ENCODE peak calls at places on chromosome 12, in six cellular contexts. Q, C, A, X, O and D are unnamed samples.

GRCh38 chr12:8687846-8688601 is 9.8 kb upstream of the RIMKLB start:
- DNase-seq in X (peak; percentile 32), C (no peak), A (peak; percentile 82), Q (peak; percentile 56), O (peak; percentile 76), D (peak; percentile 31)

GRCh38 chr12:56198836-56199235 is 9.6 kb upstream of the SMARCC2 start:
- DNase-seq in Q (no peak), A (peak; percentile 18), O (no peak), X (no peak), C (no peak), D (no peak)

GRCh38 chr12:66965613-66966012 is 286.7 kb upstream of the GRIP1 start:
- DNase-seq in Q (no peak), X (no peak), A (no peak), O (no peak), C (no peak), D (no peak)

GRCh38 chr12:66514581-66514980 is 164.3 kb downstream of the GRIP1 start:
- DNase-seq in X (no peak), O (no peak), Q (no peak), A (no peak), C (no peak), D (no peak)

GRCh38 chr12:64780531-64781373 is 21.5 kb upstream of the GNS start:
- DNase-seq in O (peak; percentile 33), Q (peak; percentile 74), A (no peak), X (no peak), C (no peak), D (peak; percentile 71)

GRCh38 chr12:76611533-76611932 is 52.0 kb upstream of the OSBPL8 start:
- DNase-seq in A (peak; percentile 93), O (peak; percentile 57), Q (no peak), X (no peak), C (no peak), D (no peak)

GRCh38 chr12:65948320-65949008 is 124.2 kb downstream of the HMGA2 start:
- DNase-seq in O (peak; percentile 63), A (peak; percentile 96), Q (peak; percentile 51), X (peak; percentile 66), C (no peak), D (no peak)

GRCh38 chr12:41552507-41553047 is 364.5 kb downstream of the PDZRN4 start:
- DNase-seq in O (no peak), C (no peak), A (no peak), Q (no peak), X (no peak), D (no peak)

GRCh38 chr12:22190-22529 is 44.4 kb upstream of the IQSEC3 start:
- DNase-seq in X (no peak), O (no peak), A (no peak), Q (no peak), C (no peak), D (no peak)

GRCh38 chr12:25698782-25699181 is 145.7 kb upstream of the LMNTD1 start:
- DNase-seq in O (no peak), Q (no peak), C (no peak), A (no peak), X (no peak), D (no peak)

GRCh38 chr12:79935624-79936040 is 735 bp upstream of the PPP1R12A start:
- DNase-seq in C (no peak), Q (no peak), O (no peak), A (peak; percentile 39), X (no peak), D (no peak)

GRCh38 chr12:77696183-77696582 is 134.5 kb upstream of the NAV3 start:
- DNase-seq in O (no peak), Q (no peak), C (no peak), X (no peak), A (no peak), D (no peak)

GRCh38 chr12:94585624-94586023 is 64.7 kb downstream of the TMCC3 start:
- DNase-seq in Q (no peak), C (no peak), A (no peak), O (no peak), X (no peak), D (peak; percentile 93)

GRCh38 chr12:32598688-32599087 is 80.4 kb upstream of the DNM1L start:
- DNase-seq in A (no peak), X (no peak), O (no peak), Q (no peak), C (no peak), D (no peak)

GRCh38 chr12:69284131-69284530 is 44.8 kb downstream of the CPSF6 start:
- DNase-seq in Q (peak; percentile 74), A (peak; percentile 70), X (peak; percentile 68), C (no peak), O (peak; percentile 79), D (peak; percentile 46)

GRCh38 chr12:47885012-47885501 is 19.7 kb downstream of the VDR start:
- DNase-seq in Q (no peak), C (no peak), A (no peak), O (no peak), X (no peak), D (no peak)

DNA sequence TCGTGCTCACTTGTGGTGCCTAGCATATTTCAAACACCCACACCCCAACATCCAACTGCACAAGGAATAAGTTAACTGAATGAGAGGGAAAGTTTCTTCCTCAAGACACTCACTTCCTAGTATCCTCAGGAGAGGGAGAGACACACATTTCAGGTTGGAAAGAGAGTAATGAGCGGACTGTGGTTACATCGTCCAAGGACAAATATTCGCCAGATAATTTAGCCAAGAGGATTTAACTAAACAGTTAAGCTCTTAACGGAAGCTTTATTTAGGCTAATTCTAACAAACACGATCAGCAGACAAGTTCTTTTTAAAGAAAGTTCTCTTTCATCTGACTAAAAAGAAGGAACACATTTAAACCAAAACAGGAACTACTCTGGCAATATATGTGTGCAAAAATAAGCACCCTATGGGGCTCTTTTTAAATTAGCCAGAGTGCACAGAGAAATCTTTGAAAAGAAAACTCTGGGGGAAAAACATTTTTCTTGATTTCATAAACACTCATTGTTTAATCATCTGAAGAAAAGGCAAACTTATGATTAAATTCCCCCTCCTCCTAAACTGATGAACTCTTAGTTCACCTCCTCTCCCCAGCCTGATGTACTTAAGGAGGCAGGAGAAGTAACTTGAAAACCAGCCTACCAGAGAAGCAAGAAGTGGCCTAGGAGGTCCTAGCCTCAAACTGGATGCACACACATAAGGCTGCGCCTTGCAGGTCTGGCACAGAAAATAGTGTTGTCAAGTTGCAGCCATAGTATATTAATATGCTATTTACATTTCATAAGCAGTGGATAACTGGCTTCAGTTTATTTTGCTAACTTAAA is 13.3 kb upstream of the BTG1 start:
- DNase-seq in C (no peak), O (no peak), Q (no peak), X (no peak), A (no peak), D (no peak)
- H3K27ac ChIP-seq in C (peak overlapping the region; percentile 57), O (peak overlapping the region; percentile 12), Q (no peak overlapping the region), X (peak overlapping the region; percentile 10), A (no peak overlapping the region), D (peak overlapping the region; percentile 17)

GRCh38 chr12:53198470-53199110 is 8.5 kb downstream of the ITGB7 start:
- DNase-seq in C (no peak), X (no peak), Q (no peak), A (no peak), O (no peak), D (no peak)

GRCh38 chr12:53201170-53201541 is 5.9 kb downstream of the ITGB7 start:
- DNase-seq in Q (no peak), C (no peak), O (no peak), A (peak; percentile 49), X (no peak), D (no peak)

GRCh38 chr12:53200458-53201169 is 6.4 kb downstream of the ITGB7 start:
- DNase-seq in X (no peak), C (no peak), A (no peak), Q (no peak), O (no peak), D (no peak)

GRCh38 chr12:53199700-53200099 is 7.4 kb downstream of the ITGB7 start:
- DNase-seq in Q (no peak), X (no peak), O (no peak), C (no peak), A (no peak), D (no peak)

DNA sequence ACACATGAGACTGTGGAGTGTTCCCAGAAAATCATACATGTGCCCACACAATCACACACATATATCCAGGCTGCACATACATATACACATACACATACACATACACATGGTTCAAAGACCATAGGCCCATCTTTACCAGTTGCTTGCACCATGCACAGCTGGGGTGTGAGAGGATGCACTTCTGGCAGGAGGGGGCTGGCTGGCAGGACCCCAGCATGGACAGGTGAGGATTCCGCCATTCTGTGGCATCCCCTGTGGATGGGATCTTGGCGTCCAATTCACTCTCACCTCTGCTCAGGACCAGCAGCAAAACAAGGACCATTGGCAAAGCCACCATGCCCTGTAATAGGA is 7.0 kb downstream of the ITGB7 start:
- DNase-seq in X (no peak), Q (no peak), C (no peak), A (no peak), O (no peak), D (no peak)
- H3K27ac ChIP-seq in X (no peak overlapping the region), Q (no peak overlapping the region), C (peak overlapping the region; percentile 76), A (no peak overlapping the region), O (no peak overlapping the region), D (peak overlapping the region; percentile 57)

DNA sequence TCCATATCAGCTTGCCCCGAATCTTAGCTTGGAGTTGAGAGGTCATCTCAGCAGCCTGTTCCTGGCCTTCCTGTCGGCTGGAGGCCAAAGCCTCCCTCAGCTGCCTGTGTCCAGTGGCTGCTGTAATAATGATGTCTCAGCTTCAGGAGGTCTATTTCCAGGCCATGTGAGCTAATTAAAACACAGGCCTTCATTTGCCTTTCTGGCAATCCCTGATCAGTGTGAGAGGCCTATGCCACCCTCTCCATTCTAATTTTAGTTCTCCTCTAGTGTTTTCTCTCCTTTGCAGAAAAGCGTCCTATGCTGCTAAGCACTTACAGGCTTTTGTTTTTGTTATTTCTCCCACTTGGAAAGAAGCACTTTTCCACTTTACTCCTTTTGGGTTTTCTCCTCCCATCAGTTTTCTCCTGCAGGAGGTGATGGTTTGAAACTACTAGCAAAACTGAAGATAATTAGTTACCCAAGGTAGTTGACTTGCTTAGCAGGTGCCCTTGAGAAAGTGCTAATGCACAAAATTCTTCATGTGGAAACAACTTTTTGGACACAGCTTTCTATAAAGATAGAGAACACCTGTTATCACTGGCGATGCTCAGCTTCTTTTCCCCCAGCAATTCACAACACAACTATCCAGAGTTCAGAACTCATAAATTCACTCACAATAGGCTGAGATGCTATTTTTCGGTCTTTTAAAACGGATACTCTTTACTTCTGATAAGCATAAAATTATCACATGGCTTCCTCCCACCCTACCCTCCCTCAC is 255.3 kb upstream of the GARIN6 start:
- DNase-seq in O (no peak), A (no peak), X (no peak), Q (no peak), C (no peak), D (no peak)
- H3K27ac ChIP-seq in O (no peak overlapping the region), A (no peak overlapping the region), X (peak overlapping the region; percentile 36), Q (no peak overlapping the region), C (no peak overlapping the region), D (no peak overlapping the region)

GRCh38 chr12:54040148-54040494 is 7.3 kb downstream of the HOXC5 start:
- DNase-seq in X (no peak), O (peak; percentile 57), A (no peak), Q (no peak), C (no peak), D (peak; percentile 22)
- H3K27ac ChIP-seq in X (no peak overlapping the region), O (no peak overlapping the region), A (no peak overlapping the region), Q (no peak overlapping the region), C (no peak overlapping the region), D (no peak overlapping the region)

GRCh38 chr12:75471928-75472865 is 8.4 kb upstream of the GLIPR1 start:
- DNase-seq in A (no peak), O (no peak), X (no peak), C (no peak), Q (no peak), D (no peak)
- H3K27ac ChIP-seq in A (no peak overlapping the region), O (no peak overlapping the region), X (no peak overlapping the region), C (no peak overlapping the region), Q (no peak overlapping the region), D (no peak overlapping the region)

GRCh38 chr12:62913380-62913779 is 21.6 kb downstream of the PPM1H start:
- DNase-seq in Q (no peak), C (no peak), X (no peak), O (no peak), A (no peak), D (no peak)
- H3K27ac ChIP-seq in Q (no peak overlapping the region), C (no peak overlapping the region), X (no peak overlapping the region), O (no peak overlapping the region), A (no peak overlapping the region), D (no peak overlapping the region)